ENCODE peak calls at places on chromosomes 13 and 19, in nine cellular contexts. W is epithelial cell of prostate, X is esophagus squamous epithelium, Z is breast epithelium, M is uterus, G is endodermal cell, D is colonic mucosa, F is K562, E is Peyer's patch. I is an unnamed sample.

GRCh38 chr13:48485447-48485846 is 47.4 kb downstream of the RCBTB2 start:
- DNase-seq in X (no peak), G (no peak), E (no peak), F (no peak), D (no peak), W (no peak), M (no peak), Z (no peak), I (no peak)

GRCh38 chr19:5824791-5825577 is 14.5 kb downstream of the FUT6 start:
- DNase-seq in Z (no peak), X (no peak), W (no peak), E (no peak), F (no peak), M (no peak), D (no peak), G (no peak), I (no peak)

GRCh38 chr13:47816835-47817234 is 184.2 kb downstream of the SUCLA2 start:
- DNase-seq in Z (no peak), E (no peak), F (no peak), W (no peak), M (no peak), D (no peak), G (peak; percentile 54), X (no peak), I (no peak)

GRCh38 chr13:46403851-46404731 is 17.0 kb upstream of the RUBCNL start:
- DNase-seq in Z (no peak), M (no peak), X (no peak), D (no peak), G (no peak), W (no peak), E (no peak), F (no peak), I (no peak)

GRCh38 chr19:54011507-54012211 is 20.2 kb downstream of the CACNG6 start:
- DNase-seq in M (no peak), Z (no peak), G (peak; percentile 76), F (no peak), W (no peak), X (no peak), D (no peak), E (no peak), I (no peak)

GRCh38 chr13:104357174-104357573 is 1291.0 kb upstream of the SLC10A2 start:
- DNase-seq in D (no peak), E (no peak), W (no peak), F (no peak), G (no peak), M (no peak), Z (no peak), X (no peak), I (no peak)

GRCh38 chr13:31431722-31432137 is 232.0 kb downstream of the B3GLCT start:
- DNase-seq in D (peak; percentile 46), X (no peak), W (no peak), Z (no peak), E (peak; percentile 65), G (peak; percentile 85), M (peak; percentile 67), F (peak; percentile 48), I (no peak)

GRCh38 chr19:17536957-17537356 is 18.5 kb upstream of the COLGALT1 start:
- DNase-seq in G (no peak), D (no peak), M (no peak), W (no peak), E (no peak), Z (no peak), F (no peak), X (no peak), I (no peak)

GRCh38 chr19:55579766-55580621 is 654 bp downstream of the ZNF579 start:
- DNase-seq in G (peak; percentile 74), X (no peak), D (no peak), W (no peak), Z (no peak), M (peak; percentile 45), F (peak; percentile 50), E (no peak), I (no peak)

GRCh38 chr19:2026770-2027169 is 11.3 kb upstream of the BTBD2 start:
- DNase-seq in M (no peak), D (peak; percentile 54), G (no peak), F (no peak), Z (no peak), X (no peak), W (no peak), E (peak; percentile 71), I (no peak)

GRCh38 chr13:93689333-93689732 is 462.7 kb downstream of the GPC6 start:
- DNase-seq in M (no peak), F (no peak), D (no peak), Z (no peak), G (no peak), X (no peak), W (no peak), E (no peak), I (no peak)

GRCh38 chr13:45880242-45880641 is 28.7 kb upstream of the SIAH3 start:
- DNase-seq in Z (no peak), G (no peak), X (no peak), W (no peak), D (no peak), F (no peak), E (no peak), M (no peak), I (no peak)

GRCh38 chr19:49808762-49809154 is 4.3 kb downstream of the FUZ start:
- DNase-seq in F (peak; percentile 92), Z (peak; percentile 98), W (no peak), D (peak; percentile 97), X (peak; percentile 50), M (peak; percentile 93), G (peak; percentile 99), E (peak; percentile 97), I (peak; percentile 90)

GRCh38 chr19:45576682-45577081 is 7.9 kb downstream of the OPA3 start:
- DNase-seq in E (no peak), X (no peak), G (no peak), D (no peak), Z (no peak), W (no peak), F (no peak), M (no peak), I (no peak)
- H3K27ac ChIP-seq in E (no peak overlapping the region), X (peak overlapping the region; percentile 86), G (no peak overlapping the region), D (peak overlapping the region; percentile 82), Z (peak overlapping the region; percentile 66), W (peak overlapping the region; percentile 96), F (peak overlapping the region; percentile 57), M (peak overlapping the region; percentile 4), I (no peak overlapping the region)

GRCh38 chr19:13782537-13782936 is 8.3 kb downstream of the C19orf53 start:
- DNase-seq in E (no peak), X (no peak), M (no peak), G (no peak), F (no peak), W (no peak), D (peak; percentile 32), Z (no peak), I (no peak)

GRCh38 chr19:13781547-13781946 is 7.3 kb downstream of the C19orf53 start:
- DNase-seq in M (peak; percentile 86), E (peak; percentile 70), Z (no peak), D (peak; percentile 83), W (no peak), F (peak; percentile 76), G (peak; percentile 87), X (no peak), I (peak; percentile 77)

GRCh38 chr19:13783565-13784500 is 9.6 kb downstream of the C19orf53 start:
- DNase-seq in W (no peak), G (no peak), E (no peak), F (no peak), Z (no peak), D (no peak), M (no peak), X (no peak), I (no peak)

GRCh38 chr19:13788991-13789390 is 6.3 kb upstream of the ZSWIM4 start:
- DNase-seq in Z (no peak), F (no peak), G (no peak), D (no peak), M (peak; percentile 51), X (no peak), W (no peak), E (peak; percentile 77), I (peak; percentile 47)

DNA sequence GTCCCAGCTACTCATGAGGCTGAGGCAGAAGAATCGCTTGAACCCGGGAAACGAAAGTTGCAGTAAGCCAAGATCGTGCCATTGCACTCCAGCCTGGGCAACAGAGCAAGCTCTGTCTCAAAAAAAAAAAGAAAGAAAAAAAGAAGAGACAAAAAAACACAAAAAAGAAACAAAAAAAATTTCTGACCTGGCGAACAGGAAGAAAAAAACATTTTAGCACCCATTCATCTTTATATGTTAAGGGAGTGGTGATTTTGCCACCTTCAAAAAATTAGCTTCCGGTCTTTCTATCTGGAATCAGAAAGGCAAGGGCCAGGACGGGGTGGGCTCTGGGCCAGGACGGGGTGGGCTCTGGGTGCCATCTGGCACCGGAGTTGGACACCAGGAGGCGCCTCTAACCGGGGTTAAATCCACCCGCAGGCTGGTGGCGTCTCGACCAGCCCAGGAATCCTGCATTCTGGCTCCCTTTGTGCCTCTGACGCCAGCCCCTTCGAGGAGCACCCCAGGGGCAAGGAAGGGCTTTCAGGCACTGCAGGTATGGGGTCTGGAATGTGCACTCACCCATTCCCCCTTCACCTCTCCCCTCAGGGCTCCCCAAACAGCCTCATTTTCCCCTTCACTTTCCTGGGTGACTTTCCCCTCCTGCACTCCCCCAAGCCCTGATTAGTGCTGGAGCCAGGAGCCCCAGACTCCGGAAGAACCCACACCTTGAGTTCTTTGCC is 10.4 kb upstream of the ZSWIM4 start:
- DNase-seq in F (peak; percentile 70), X (no peak), E (peak; percentile 88), W (no peak), M (peak; percentile 65), G (peak; percentile 92), Z (peak; percentile 79), D (peak; percentile 78), I (peak; percentile 47)
- H3K27ac ChIP-seq in F (no peak overlapping the region), X (peak overlapping the region; percentile 52), E (no peak overlapping the region), W (no peak overlapping the region), M (no peak overlapping the region), G (peak overlapping the region; percentile 29), Z (peak overlapping the region; percentile 66), D (no peak overlapping the region), I (peak overlapping the region; percentile 87)

DNA sequence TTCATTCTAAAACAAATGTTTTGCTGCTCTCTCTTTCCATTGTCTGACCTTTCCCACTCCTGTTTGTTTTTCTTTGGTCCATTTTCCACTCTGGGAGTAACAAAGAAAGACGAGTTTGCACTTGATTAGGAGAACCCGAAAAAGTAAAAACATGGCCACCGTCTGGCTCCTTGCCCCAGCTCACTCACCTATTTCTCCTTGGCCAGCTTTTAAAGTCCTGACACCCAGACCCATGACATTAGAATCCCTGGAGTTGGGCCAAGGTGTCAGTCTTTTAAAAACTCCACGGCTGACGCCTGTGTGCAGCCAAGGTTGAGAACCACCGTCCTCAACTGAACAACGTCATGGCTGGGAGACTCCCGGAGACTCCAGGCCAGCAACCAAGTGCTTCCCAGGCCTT is 63.6 kb upstream of the FLT1 start:
- DNase-seq in X (no peak), D (no peak), E (no peak), M (no peak), W (no peak), G (no peak), Z (no peak), F (no peak), I (no peak)
- H3K27ac ChIP-seq in X (peak overlapping the region; percentile 4), D (no peak overlapping the region), E (no peak overlapping the region), M (no peak overlapping the region), W (peak overlapping the region; percentile 20), G (no peak overlapping the region), Z (peak overlapping the region; percentile 85), F (no peak overlapping the region), I (peak overlapping the region; percentile 70)

DNA sequence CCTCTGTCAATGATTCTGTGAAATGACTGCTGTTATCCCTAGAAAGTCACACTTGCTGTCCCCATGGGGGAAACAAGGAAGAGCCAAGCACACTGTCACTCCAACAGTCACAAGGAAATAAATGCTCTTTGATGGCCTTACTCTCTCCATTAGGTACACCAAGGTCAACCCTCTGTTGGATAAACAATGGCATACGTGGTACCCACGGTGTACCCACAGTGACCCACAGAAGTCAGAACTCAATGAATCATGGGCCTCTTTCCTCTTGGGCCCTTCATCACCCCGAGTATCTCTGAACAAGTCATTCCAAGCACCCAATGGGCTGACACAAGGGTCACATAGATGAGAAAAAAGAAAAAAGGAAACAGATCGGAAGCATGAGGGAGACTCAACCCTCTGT is 15.4 kb downstream of the DZIP1 start:
- DNase-seq in D (no peak), M (no peak), W (no peak), G (no peak), F (no peak), Z (no peak), X (no peak), E (no peak), I (no peak)
- H3K27ac ChIP-seq in D (no peak overlapping the region), M (no peak overlapping the region), W (no peak overlapping the region), G (no peak overlapping the region), F (no peak overlapping the region), Z (no peak overlapping the region), X (no peak overlapping the region), E (no peak overlapping the region), I (no peak overlapping the region)